ENCODE peak calls at places on chromosomes 5 and 9, in six cellular contexts. Q is uterus, V is tibial nerve, H is astrocyte, Z is neural progenitor cell, R is pancreas. P is an unnamed sample.

GRCh38 chr5:122172207-122172606 is 42.9 kb downstream of the ZNF474 start:
- DNase-seq in R (no peak), Q (no peak), V (no peak), H (no peak), Z (no peak), P (no peak)

GRCh38 chr5:32712463-32713395 is 1.6 kb downstream of the NPR3 start:
- DNase-seq in R (no peak), Q (no peak), V (no peak), Z (peak), H (no peak), P (no peak)

GRCh38 chr5:53037141-53037859 is 48.1 kb downstream of the ITGA2 start:
- DNase-seq in H (peak), Q (no peak), Z (no peak), V (no peak), R (no peak), P (peak)

GRCh38 chr9:3732077-3733038 is 206.6 kb upstream of the RFX3 start:
- DNase-seq in V (no peak), Z (peak), H (peak), R (peak), Q (peak), P (peak)

GRCh38 chr5:29469581-29469980 is 1723.9 kb upstream of the CDH6 start:
- DNase-seq in V (no peak), H (no peak), Z (no peak), Q (no peak), R (no peak), P (no peak)

GRCh38 chr5:3103241-3103855 is 351.9 kb upstream of the IRX2 start:
- DNase-seq in V (no peak), Z (peak), H (no peak), Q (no peak), R (no peak), P (no peak)

GRCh38 chr5:24161559-24161958 is 483.2 kb downstream of the CDH10 start:
- DNase-seq in Z (no peak), V (no peak), Q (no peak), H (no peak), R (no peak), P (peak)

GRCh38 chr5:98905857-98906688 is 22.7 kb downstream of the CHD1 start:
- DNase-seq in V (no peak), Z (peak), Q (no peak), H (peak), R (no peak), P (peak)

GRCh38 chr5:125487231-125487630 is 740.8 kb upstream of the ZNF608 start:
- DNase-seq in H (no peak), V (no peak), Z (peak), Q (no peak), R (no peak), P (no peak)

GRCh38 chr5:1007221-1007680 is 1.4 kb upstream of the NKD2 start:
- DNase-seq in Q (peak), H (no peak), R (peak), V (no peak), Z (no peak), P (no peak)

GRCh38 chr9:136429075-136429628 is 10.5 kb downstream of the INPP5E start:
- DNase-seq in Q (no peak), Z (no peak), V (no peak), H (no peak), R (no peak), P (no peak)

GRCh38 chr5:68554566-68555279 is 339.2 kb downstream of the PIK3R1 start:
- DNase-seq in Q (peak), H (peak), R (no peak), V (peak), Z (peak), P (peak)

GRCh38 chr5:57824047-57824446 is 341.4 kb upstream of the ACTBL2 start:
- DNase-seq in H (peak), Q (no peak), V (no peak), Z (no peak), R (no peak), P (peak)

GRCh38 chr5:58156354-58156753 is 303.5 kb downstream of the PLK2 start:
- DNase-seq in V (no peak), Z (no peak), H (peak), R (no peak), Q (no peak), P (no peak)

GRCh38 chr5:108259306-108259705 is 122.6 kb downstream of the FBXL17 start:
- DNase-seq in H (peak), R (no peak), V (no peak), Q (no peak), Z (peak), P (no peak)

GRCh38 chr5:98975682-98976407 is 47.0 kb upstream of the CHD1 start:
- DNase-seq in Q (no peak), R (no peak), Z (no peak), H (no peak), V (no peak), P (no peak)

GRCh38 chr9:134961331-134962064 is 43.8 kb upstream of the FCN1 start:
- DNase-seq in V (no peak), Z (no peak), Q (no peak), R (no peak), H (no peak), P (no peak)

DNA sequence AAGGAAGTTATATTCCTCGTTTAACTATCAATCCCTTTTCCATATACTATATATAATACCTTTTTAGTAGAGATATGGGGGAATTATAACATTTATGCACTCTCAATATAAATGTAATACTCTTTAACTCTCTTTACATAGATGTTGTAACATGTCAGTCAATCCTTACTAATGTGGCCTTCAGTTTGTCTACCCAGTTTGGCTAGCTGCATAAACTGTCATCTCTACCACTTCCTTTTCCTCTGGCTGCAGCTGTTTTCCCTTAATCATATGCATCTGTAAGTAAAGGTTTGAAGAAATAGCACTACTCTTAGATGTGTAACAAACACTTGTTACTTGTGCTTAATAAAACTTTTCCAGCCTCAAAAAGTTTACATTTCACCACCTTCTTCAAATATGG is 13.4 kb downstream of the ABHD17B start:
- DNase-seq in V (no peak), R (no peak), Q (no peak), H (no peak), Z (no peak), P (no peak)
- H3K27ac ChIP-seq in V (no peak), R (no peak), Q (no peak), H (no peak), Z (no peak), P (no peak)

GRCh38 chr5:38827525-38827924 is 18.3 kb upstream of the OSMR start:
- DNase-seq in V (no peak), H (peak), R (no peak), Q (no peak), Z (no peak), P (no peak)
- TF ChIP-seq CTCF in V (no peak), H (no peak), R (no peak), Q (no peak), Z (no peak), P (no peak)

GRCh38 chr9:94869415-94869838 is 142.9 kb downstream of the AOPEP start:
- DNase-seq in Q (no peak), H (peak), V (no peak), R (no peak), Z (no peak), P (no peak)
- H3K27ac ChIP-seq in Q (peak), H (peak), V (no peak), R (no peak), Z (no peak), P (no peak)

DNA sequence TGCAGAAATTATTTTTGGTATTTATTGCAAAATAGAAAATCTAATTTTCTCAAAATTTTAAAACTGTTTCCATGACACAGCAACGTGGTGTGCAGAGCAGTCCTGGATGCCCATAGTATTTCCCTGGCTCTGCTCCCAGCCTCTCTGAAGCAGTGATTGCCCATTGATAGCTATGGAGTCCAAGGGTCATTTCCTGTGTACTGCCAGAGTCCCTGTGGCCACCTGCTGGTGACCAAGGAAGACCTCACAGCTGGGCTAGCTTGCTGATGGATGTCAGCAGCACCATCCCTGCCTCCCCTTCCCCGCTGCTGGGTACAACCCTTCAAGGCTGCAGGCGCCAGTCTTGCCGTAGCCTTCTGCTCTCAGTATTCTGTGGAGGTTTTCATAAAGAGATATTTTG is 184.1 kb downstream of the DIRAS2 start:
- DNase-seq in H (no peak), Q (no peak), Z (peak), V (no peak), R (peak), P (no peak)
- TF ChIP-seq CTCF in H (no peak), Q (no peak), Z (peak), V (no peak), R (peak), P (no peak)

GRCh38 chr5:78507531-78507930 is 141.0 kb downstream of the LHFPL2 start:
- DNase-seq in R (no peak), H (no peak), Z (no peak), V (no peak), Q (no peak), P (no peak)

GRCh38 chr5:78511116-78511906 is 137.3 kb downstream of the LHFPL2 start:
- DNase-seq in H (no peak), Q (no peak), V (no peak), Z (no peak), R (peak), P (no peak)

GRCh38 chr5:78508231-78508765 is 140.3 kb downstream of the LHFPL2 start:
- DNase-seq in R (peak), Z (no peak), V (no peak), H (peak), Q (no peak), P (no peak)

GRCh38 chr5:78509884-78510769 is 138.4 kb downstream of the LHFPL2 start:
- DNase-seq in Q (peak), R (peak), Z (peak), V (no peak), H (no peak), P (no peak)

DNA sequence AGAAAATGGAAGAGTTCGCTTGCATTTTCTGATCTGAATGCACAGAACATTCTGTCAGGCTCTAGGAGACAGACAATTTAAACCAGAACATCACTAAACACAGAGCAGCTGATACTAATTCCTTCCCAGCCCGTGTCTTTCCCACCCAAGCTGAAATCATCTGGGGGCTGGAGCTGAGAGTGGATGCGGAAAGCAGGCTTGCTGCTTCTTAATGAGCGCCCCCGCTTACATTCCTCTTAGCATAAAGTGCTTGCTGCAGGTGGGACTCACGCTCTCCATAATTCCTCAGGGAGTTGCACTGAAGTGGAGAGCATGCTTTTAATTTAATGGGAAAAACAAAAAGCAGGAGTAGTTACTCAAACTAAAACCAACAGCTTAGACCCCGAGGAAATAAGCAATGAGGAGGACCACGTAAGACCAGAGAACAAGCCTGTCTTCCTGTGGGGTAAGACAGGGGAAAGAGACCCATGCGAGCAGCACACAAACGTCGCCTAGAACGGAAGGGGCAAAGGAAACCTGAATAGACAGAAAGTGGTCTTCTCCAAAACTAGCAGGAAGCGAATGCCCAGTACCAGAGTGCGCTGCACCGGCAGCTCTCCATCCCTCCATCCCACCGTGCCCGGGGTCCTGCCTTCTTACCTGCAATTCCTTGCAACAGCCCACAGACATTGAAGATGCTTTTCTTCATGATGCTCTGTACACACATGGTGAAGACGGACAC is 139.3 kb downstream of the LHFPL2 start:
- DNase-seq in Z (no peak), R (no peak), V (no peak), Q (no peak), H (no peak), P (no peak)
- H3K27ac ChIP-seq in Z (no peak), R (no peak), V (peak), Q (no peak), H (no peak), P (peak)

DNA sequence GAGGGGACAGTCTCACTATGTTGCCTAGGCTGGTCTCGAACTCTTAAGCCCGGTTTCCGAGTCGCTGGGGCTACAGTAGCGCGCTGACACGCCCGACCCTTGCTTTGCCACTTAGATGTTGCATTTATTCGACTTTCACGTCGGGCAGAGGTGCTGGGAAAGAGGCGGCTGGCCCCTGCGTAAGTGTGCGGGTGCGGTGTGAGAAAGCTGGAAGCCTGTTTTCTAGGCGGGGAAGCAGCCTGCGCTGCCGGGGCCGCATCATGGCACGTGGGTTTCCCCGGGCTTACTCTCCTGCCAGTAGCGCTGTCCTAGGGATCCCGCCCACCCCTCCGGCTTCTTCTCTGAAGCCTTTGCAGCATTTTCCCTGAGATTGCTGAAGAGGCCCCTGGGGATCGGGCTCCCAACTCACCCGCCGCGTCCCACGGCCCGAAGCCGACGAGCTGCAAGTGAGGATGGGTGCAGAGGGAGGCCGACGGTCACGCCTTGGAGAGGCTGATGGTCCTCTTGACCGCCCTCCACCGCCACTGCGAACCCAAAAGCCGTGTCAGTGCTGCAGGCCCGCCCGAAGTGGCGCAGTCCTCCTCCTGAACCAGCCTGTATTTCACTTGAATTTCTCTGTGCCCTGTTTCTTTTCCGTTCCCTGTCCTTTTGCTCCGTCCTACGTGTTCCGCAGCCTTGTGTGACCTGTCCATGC is 5.8 kb upstream of the TRIM41 start:
- DNase-seq in H (peak), R (no peak), Z (peak), V (no peak), Q (peak), P (peak)
- TF ChIP-seq CTCF in H (no peak), R (no peak), Z (peak), V (no peak), Q (no peak), P (no peak)

GRCh38 chr5:148841519-148841918 is 15.1 kb downstream of the ADRB2 start:
- DNase-seq in Z (no peak), H (no peak), Q (no peak), V (no peak), R (no peak), P (no peak)
- H3K27ac ChIP-seq in Z (no peak), H (no peak), Q (no peak), V (no peak), R (no peak), P (no peak)

GRCh38 chr5:54229041-54229780 is 81.2 kb downstream of the ARL15 start:
- DNase-seq in Z (peak), Q (peak), R (peak), V (peak), H (peak), P (peak)
- TF ChIP-seq CTCF in Z (peak), Q (peak), R (peak), V (peak), H (peak), P (peak)

GRCh38 chr5:141634720-141635119 is 1.9 kb downstream of the HDAC3 start:
- DNase-seq in Q (no peak), Z (no peak), R (no peak), H (no peak), V (no peak), P (no peak)

GRCh38 chr5:141635646-141636045 is 1.0 kb downstream of the HDAC3 start:
- DNase-seq in V (no peak), Q (no peak), H (no peak), R (no peak), Z (no peak), P (no peak)

GRCh38 chr5:141637266-141637692 is 482 bp downstream of the RELL2 start:
- DNase-seq in Q (peak), H (no peak), Z (peak), R (no peak), V (no peak), P (peak)

GRCh38 chr5:141636413-141637265 is at the start of the genes HDAC3 and RELL2:
- DNase-seq in Z (peak), H (peak), Q (peak), V (peak), R (peak), P (peak)

DNA sequence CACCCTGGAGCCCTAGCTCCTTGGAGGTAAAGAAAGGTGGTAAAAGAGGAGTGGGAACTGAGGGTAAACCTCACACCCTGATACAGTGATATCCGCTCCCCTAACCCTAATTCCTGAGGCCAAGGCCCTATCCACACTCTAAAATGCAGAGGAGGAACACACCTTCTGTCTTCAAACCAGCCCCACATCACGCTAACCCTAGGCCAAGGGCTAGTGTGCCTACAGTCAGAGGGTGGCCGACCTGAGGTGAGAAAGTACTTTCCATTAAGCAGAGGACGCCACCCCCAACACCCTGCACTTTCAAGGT is 590 bp downstream of the HDAC3 start:
- DNase-seq in Q (no peak), R (no peak), Z (no peak), V (no peak), H (no peak), P (no peak)
- H3K27ac ChIP-seq in Q (peak), R (peak), Z (no peak), V (peak), H (peak), P (peak)